ENCODE peak calls at places on chromosomes 11 and 22, in six cellular contexts. One of them, this sample, is unnamed.

GRCh38 chr11:57500526-57500925 is 15.0 kb downstream of the SLC43A1 start:
- DNase-seq in upper lobe of right lung: no peak
- DNase-seq in astrocyte of the cerebellum: no peak
- DNase-seq in breast epithelium: no peak
- DNase-seq in upper lobe of left lung: no peak
- DNase-seq in fibroblast of the aortic adventitia: no peak
- DNase-seq in this sample: no peak

GRCh38 chr11:105432241-105432995 is 177.5 kb upstream of the GRIA4 start:
- DNase-seq in breast epithelium: no peak
- DNase-seq in astrocyte of the cerebellum: no peak
- DNase-seq in upper lobe of right lung: no peak
- DNase-seq in fibroblast of the aortic adventitia: no peak
- DNase-seq in upper lobe of left lung: no peak
- DNase-seq in this sample: no peak

GRCh38 chr22:35258144-35258988 is 1.1 kb downstream of the HMGXB4 start:
- DNase-seq in upper lobe of left lung: no peak
- DNase-seq in upper lobe of right lung: no peak
- DNase-seq in breast epithelium: no peak
- DNase-seq in fibroblast of the aortic adventitia: peak
- DNase-seq in astrocyte of the cerebellum: peak
- DNase-seq in this sample: peak

GRCh38 chr11:96162816-96163499 is 180.0 kb downstream of the MAML2 start:
- DNase-seq in fibroblast of the aortic adventitia: peak
- DNase-seq in breast epithelium: no peak
- DNase-seq in upper lobe of left lung: no peak
- DNase-seq in astrocyte of the cerebellum: peak
- DNase-seq in upper lobe of right lung: no peak
- DNase-seq in this sample: no peak

GRCh38 chr11:96259053-96259837 is 83.8 kb downstream of the MAML2 start:
- DNase-seq in breast epithelium: no peak
- DNase-seq in fibroblast of the aortic adventitia: peak
- DNase-seq in upper lobe of right lung: no peak
- DNase-seq in astrocyte of the cerebellum: no peak
- DNase-seq in upper lobe of left lung: no peak
- DNase-seq in this sample: no peak

GRCh38 chr11:124891390-124891861 is 6.2 kb downstream of the ROBO4 start:
- DNase-seq in fibroblast of the aortic adventitia: no peak
- DNase-seq in breast epithelium: no peak
- DNase-seq in upper lobe of left lung: no peak
- DNase-seq in astrocyte of the cerebellum: no peak
- DNase-seq in upper lobe of right lung: no peak
- DNase-seq in this sample: no peak

GRCh38 chr11:71236836-71237475 is 15.4 kb downstream of the SHANK2 start:
- DNase-seq in astrocyte of the cerebellum: no peak
- DNase-seq in breast epithelium: no peak
- DNase-seq in fibroblast of the aortic adventitia: no peak
- DNase-seq in upper lobe of right lung: peak
- DNase-seq in upper lobe of left lung: peak
- DNase-seq in this sample: no peak

GRCh38 chr11:120547871-120548681 is 36.5 kb downstream of the GRIK4 start:
- DNase-seq in astrocyte of the cerebellum: peak
- DNase-seq in breast epithelium: peak
- DNase-seq in upper lobe of left lung: peak
- DNase-seq in fibroblast of the aortic adventitia: peak
- DNase-seq in upper lobe of right lung: peak
- DNase-seq in this sample: no peak

GRCh38 chr22:20084547-20085413 is 4.7 kb downstream of the DGCR8 start:
- DNase-seq in upper lobe of right lung: no peak
- DNase-seq in breast epithelium: no peak
- DNase-seq in fibroblast of the aortic adventitia: peak
- DNase-seq in astrocyte of the cerebellum: no peak
- DNase-seq in upper lobe of left lung: no peak
- DNase-seq in this sample: no peak

GRCh38 chr11:72113170-72113808 is 794 bp upstream of the ANAPC15 start:
- DNase-seq in breast epithelium: no peak
- DNase-seq in astrocyte of the cerebellum: no peak
- DNase-seq in fibroblast of the aortic adventitia: peak
- DNase-seq in upper lobe of right lung: no peak
- DNase-seq in upper lobe of left lung: no peak
- DNase-seq in this sample: no peak

GRCh38 chr11:96228911-96229310 is 114.1 kb downstream of the MAML2 start:
- DNase-seq in upper lobe of right lung: no peak
- DNase-seq in upper lobe of left lung: no peak
- DNase-seq in fibroblast of the aortic adventitia: peak
- DNase-seq in astrocyte of the cerebellum: peak
- DNase-seq in breast epithelium: no peak
- DNase-seq in this sample: no peak

GRCh38 chr11:70402685-70403084 is 4.4 kb downstream of the CTTN start:
- DNase-seq in upper lobe of right lung: no peak
- DNase-seq in upper lobe of left lung: no peak
- DNase-seq in fibroblast of the aortic adventitia: no peak
- DNase-seq in breast epithelium: no peak
- DNase-seq in astrocyte of the cerebellum: no peak
- DNase-seq in this sample: no peak

GRCh38 chr22:46039531-46039930 is 62.6 kb upstream of the WNT7B start:
- DNase-seq in breast epithelium: no peak
- DNase-seq in fibroblast of the aortic adventitia: no peak
- DNase-seq in upper lobe of left lung: no peak
- DNase-seq in astrocyte of the cerebellum: no peak
- DNase-seq in upper lobe of right lung: no peak
- DNase-seq in this sample: no peak

DNA sequence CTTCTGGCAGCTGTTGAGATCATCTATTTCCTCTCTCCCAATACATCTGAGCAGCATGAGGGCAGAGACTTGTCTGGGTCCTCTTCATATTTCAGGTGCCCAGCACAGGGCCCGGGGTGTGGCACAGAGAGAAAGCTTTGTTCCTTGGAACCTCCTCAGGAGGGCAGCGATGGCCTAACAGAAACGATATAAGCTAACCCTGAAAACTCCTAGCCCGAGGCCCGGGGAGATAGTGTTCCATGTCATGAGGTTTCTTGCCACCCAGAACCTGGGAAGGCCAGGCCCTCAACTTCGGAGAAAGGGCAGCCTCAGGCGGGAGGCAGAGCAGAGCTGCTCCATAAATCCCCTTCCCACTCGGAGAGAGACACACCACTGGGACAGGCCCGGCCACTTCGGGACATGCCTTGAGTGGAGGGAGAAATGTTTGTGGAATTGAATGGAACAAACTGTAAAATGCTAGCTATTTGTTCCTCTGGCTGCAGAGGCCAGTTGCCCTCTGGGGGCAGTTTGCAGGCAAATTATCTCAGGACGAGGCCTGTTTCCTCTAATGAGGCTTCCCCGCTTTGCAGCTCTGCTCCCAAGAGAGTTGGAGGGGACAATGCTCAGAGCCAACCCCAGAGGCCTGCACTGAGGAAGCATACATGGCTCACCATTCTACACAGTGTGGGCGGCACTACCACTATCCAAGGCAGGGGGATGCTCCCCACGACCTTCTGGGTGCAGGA is 11.6 kb downstream of the ARRB1 start:
- DNase-seq in upper lobe of left lung: no peak
- DNase-seq in astrocyte of the cerebellum: no peak
- DNase-seq in upper lobe of right lung: no peak
- DNase-seq in fibroblast of the aortic adventitia: no peak
- DNase-seq in breast epithelium: no peak
- DNase-seq in this sample: no peak
- H3K4me3 ChIP-seq in upper lobe of left lung: peak
- H3K4me3 ChIP-seq in astrocyte of the cerebellum: no peak
- H3K4me3 ChIP-seq in upper lobe of right lung: peak
- H3K4me3 ChIP-seq in fibroblast of the aortic adventitia: no peak
- H3K4me3 ChIP-seq in breast epithelium: no peak
- H3K4me3 ChIP-seq in this sample: no peak

DNA sequence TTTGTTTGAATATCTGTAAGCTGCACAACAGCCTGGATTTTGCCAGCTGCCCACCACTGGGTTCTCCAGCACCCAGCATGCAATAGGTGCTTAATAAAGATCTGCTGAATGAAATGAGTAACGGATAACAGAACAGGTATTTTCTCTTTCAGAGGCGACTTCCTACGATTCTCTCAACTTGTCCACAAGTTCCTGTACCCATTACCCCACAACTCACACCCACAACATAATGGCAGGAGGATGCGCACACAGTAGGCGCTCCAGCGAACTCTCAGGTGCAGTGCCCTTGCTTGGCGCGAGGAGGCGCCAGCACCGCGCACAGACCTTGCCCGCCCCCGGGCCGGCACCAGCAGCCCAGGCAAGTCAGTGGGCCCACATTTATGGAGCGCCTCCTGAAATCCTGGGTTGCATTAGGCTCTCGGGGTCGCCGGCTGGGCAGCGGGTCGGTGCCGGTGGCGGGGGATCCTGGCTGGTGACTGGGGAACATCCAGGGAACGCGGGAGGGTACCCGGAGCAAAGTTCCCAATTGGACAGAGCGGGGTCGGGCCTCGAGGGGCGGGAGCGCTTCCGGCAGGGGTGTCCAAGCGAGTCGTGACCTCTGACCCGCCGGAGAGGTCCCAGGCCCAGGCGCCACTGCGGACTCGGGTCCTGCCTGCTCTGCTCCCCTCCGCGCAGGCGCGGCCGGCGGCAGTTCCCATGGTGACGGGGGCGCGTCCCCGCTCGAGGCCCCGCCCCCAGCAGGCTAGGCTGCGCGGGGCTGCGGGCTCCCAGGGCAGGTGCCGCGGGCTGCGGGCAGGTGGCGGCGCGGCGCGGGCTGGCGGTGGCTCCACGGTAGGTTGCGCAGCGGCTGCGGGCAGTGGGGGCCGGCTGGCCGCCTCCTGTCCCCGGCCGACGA is at the start of gene KIAA1671:
- DNase-seq in fibroblast of the aortic adventitia: peak
- DNase-seq in breast epithelium: peak
- DNase-seq in astrocyte of the cerebellum: no peak
- DNase-seq in upper lobe of left lung: peak
- DNase-seq in upper lobe of right lung: peak
- DNase-seq in this sample: peak
- TF ChIP-seq CTCF in fibroblast of the aortic adventitia: peak
- TF ChIP-seq CTCF in breast epithelium: peak
- TF ChIP-seq CTCF in astrocyte of the cerebellum: peak
- TF ChIP-seq CTCF in upper lobe of left lung: peak
- TF ChIP-seq CTCF in upper lobe of right lung: peak
- TF ChIP-seq CTCF in this sample: peak

DNA sequence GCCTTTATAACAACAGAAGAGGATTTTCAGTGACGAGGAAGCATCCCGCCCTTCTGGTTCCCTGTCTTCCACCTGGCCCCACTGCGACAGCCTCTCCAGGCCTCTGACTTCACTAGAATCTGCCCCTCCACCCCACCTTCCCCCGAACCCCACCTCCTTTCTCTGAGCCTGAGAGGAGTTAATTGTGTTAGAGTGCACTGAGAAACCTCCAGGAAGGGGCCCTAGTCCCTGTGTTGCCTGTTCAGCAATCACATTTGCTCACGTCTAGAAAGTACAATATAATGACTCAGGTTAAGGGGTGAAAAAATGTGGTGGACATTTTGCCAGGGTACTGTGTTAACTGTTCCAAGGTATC is 38.8 kb downstream of the PTPRJ start:
- DNase-seq in breast epithelium: no peak
- DNase-seq in fibroblast of the aortic adventitia: no peak
- DNase-seq in upper lobe of right lung: no peak
- DNase-seq in upper lobe of left lung: no peak
- DNase-seq in astrocyte of the cerebellum: no peak
- DNase-seq in this sample: no peak
- H3K4me3 ChIP-seq in breast epithelium: no peak
- H3K4me3 ChIP-seq in fibroblast of the aortic adventitia: no peak
- H3K4me3 ChIP-seq in upper lobe of right lung: no peak
- H3K4me3 ChIP-seq in upper lobe of left lung: no peak
- H3K4me3 ChIP-seq in astrocyte of the cerebellum: no peak
- H3K4me3 ChIP-seq in this sample: no peak

DNA sequence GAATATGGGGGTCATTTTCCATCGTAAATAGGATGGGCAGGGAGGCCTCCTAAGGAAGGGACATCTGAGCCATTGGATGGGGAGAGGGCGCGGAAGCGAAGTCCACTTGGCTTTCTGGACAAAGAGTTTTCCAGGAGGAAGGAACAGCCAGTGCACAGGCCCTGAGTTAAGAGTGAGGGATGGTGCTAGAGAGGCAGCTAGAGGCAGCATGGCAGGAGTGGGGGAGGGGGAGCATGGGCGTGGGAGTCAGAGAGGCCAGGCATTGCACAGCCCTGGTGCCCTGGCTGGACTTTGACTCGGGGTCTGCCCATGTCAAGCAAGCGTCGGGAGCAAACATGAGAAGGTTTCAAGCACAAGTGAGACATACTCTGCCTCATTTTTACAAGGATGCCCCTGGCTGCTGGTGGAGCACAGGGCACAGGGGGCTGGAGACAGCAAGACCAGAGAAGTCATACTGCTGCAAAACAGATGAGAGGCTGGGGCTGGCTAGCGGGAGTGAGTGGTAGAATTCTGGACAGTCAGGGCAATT is 9.0 kb downstream of the GNAZ start:
- DNase-seq in upper lobe of right lung: no peak
- DNase-seq in fibroblast of the aortic adventitia: no peak
- DNase-seq in astrocyte of the cerebellum: no peak
- DNase-seq in breast epithelium: no peak
- DNase-seq in upper lobe of left lung: no peak
- DNase-seq in this sample: no peak
- TF ChIP-seq CTCF in upper lobe of right lung: no peak
- TF ChIP-seq CTCF in fibroblast of the aortic adventitia: no peak
- TF ChIP-seq CTCF in astrocyte of the cerebellum: no peak
- TF ChIP-seq CTCF in breast epithelium: no peak
- TF ChIP-seq CTCF in upper lobe of left lung: no peak
- TF ChIP-seq CTCF in this sample: no peak

GRCh38 chr11:44389963-44390605 is 80.1 kb upstream of the ALX4 start:
- DNase-seq in upper lobe of right lung: peak
- DNase-seq in breast epithelium: no peak
- DNase-seq in astrocyte of the cerebellum: no peak
- DNase-seq in fibroblast of the aortic adventitia: no peak
- DNase-seq in upper lobe of left lung: no peak
- DNase-seq in this sample: no peak
- H3K4me3 ChIP-seq in upper lobe of right lung: no peak
- H3K4me3 ChIP-seq in breast epithelium: no peak
- H3K4me3 ChIP-seq in astrocyte of the cerebellum: no peak
- H3K4me3 ChIP-seq in fibroblast of the aortic adventitia: no peak
- H3K4me3 ChIP-seq in upper lobe of left lung: no peak
- H3K4me3 ChIP-seq in this sample: no peak

GRCh38 chr11:59263225-59263894 is 50.6 kb upstream of the MPEG1 start:
- DNase-seq in astrocyte of the cerebellum: no peak
- DNase-seq in upper lobe of left lung: peak
- DNase-seq in breast epithelium: no peak
- DNase-seq in fibroblast of the aortic adventitia: no peak
- DNase-seq in upper lobe of right lung: no peak
- DNase-seq in this sample: peak
- TF ChIP-seq CTCF in astrocyte of the cerebellum: no peak
- TF ChIP-seq CTCF in upper lobe of left lung: peak
- TF ChIP-seq CTCF in breast epithelium: no peak
- TF ChIP-seq CTCF in fibroblast of the aortic adventitia: no peak
- TF ChIP-seq CTCF in upper lobe of right lung: peak
- TF ChIP-seq CTCF in this sample: peak

GRCh38 chr11:85767277-85767676 is 43.7 kb downstream of the SYTL2 start:
- DNase-seq in upper lobe of right lung: no peak
- DNase-seq in astrocyte of the cerebellum: no peak
- DNase-seq in upper lobe of left lung: no peak
- DNase-seq in breast epithelium: no peak
- DNase-seq in fibroblast of the aortic adventitia: no peak
- DNase-seq in this sample: no peak

GRCh38 chr11:85764796-85765195 is 46.1 kb downstream of the SYTL2 start:
- DNase-seq in astrocyte of the cerebellum: no peak
- DNase-seq in fibroblast of the aortic adventitia: no peak
- DNase-seq in breast epithelium: no peak
- DNase-seq in upper lobe of right lung: no peak
- DNase-seq in upper lobe of left lung: no peak
- DNase-seq in this sample: no peak

GRCh38 chr11:85768473-85769146 is 42.3 kb downstream of the SYTL2 start:
- DNase-seq in fibroblast of the aortic adventitia: no peak
- DNase-seq in astrocyte of the cerebellum: no peak
- DNase-seq in upper lobe of right lung: no peak
- DNase-seq in breast epithelium: no peak
- DNase-seq in upper lobe of left lung: no peak
- DNase-seq in this sample: no peak

GRCh38 chr11:85765835-85766234 is 45.1 kb downstream of the SYTL2 start:
- DNase-seq in fibroblast of the aortic adventitia: no peak
- DNase-seq in astrocyte of the cerebellum: no peak
- DNase-seq in upper lobe of left lung: no peak
- DNase-seq in upper lobe of right lung: no peak
- DNase-seq in breast epithelium: no peak
- DNase-seq in this sample: no peak

GRCh38 chr11:85766801-85767200 is 44.1 kb downstream of the SYTL2 start:
- DNase-seq in upper lobe of right lung: no peak
- DNase-seq in fibroblast of the aortic adventitia: no peak
- DNase-seq in breast epithelium: no peak
- DNase-seq in astrocyte of the cerebellum: no peak
- DNase-seq in upper lobe of left lung: no peak
- DNase-seq in this sample: no peak
- H3K4me3 ChIP-seq in upper lobe of right lung: no peak
- H3K4me3 ChIP-seq in fibroblast of the aortic adventitia: no peak
- H3K4me3 ChIP-seq in breast epithelium: no peak
- H3K4me3 ChIP-seq in astrocyte of the cerebellum: no peak
- H3K4me3 ChIP-seq in upper lobe of left lung: no peak
- H3K4me3 ChIP-seq in this sample: no peak

This sample was measured in GM12865.